ENCODE peak calls at places on chromosomes 2 and 18, in eight cellular contexts. E is fibroblast of lung, H is OCI-LY7, U is GM23248, X is mammary epithelial cell, Q is IMR-90, Z is GM12878, K is K562. O is an unnamed sample.

GRCh38 chr2:191638079-191638801 is 39.7 kb upstream of the NABP1 start:
- DNase-seq in E (peak), H (no peak), U (no peak), Q (no peak), K (peak), X (no peak), Z (no peak), O (no peak)

GRCh38 chr18:31965331-31965970 is 22.5 kb upstream of the TRAPPC8 start:
- DNase-seq in X (no peak), U (no peak), Z (no peak), E (no peak), K (no peak), H (no peak), Q (no peak), O (no peak)

GRCh38 chr2:231545105-231545902 is 15.1 kb upstream of the NMUR1 start:
- DNase-seq in K (peak), Q (peak), X (peak), E (peak), Z (peak), U (no peak), H (peak), O (no peak)

GRCh38 chr2:202018950-202019349 is 14.7 kb upstream of the FZD7 start:
- DNase-seq in E (no peak), Q (peak), K (no peak), H (no peak), U (no peak), Z (no peak), X (no peak), O (no peak)

GRCh38 chr2:17300141-17300540 is 218.1 kb downstream of the RAD51AP2 start:
- DNase-seq in K (no peak), Z (no peak), X (peak), Q (peak), E (peak), U (peak), H (no peak), O (peak)

GRCh38 chr2:136013962-136014361 is 28.5 kb upstream of the DARS1 start:
- DNase-seq in Z (no peak), E (no peak), K (no peak), U (no peak), H (no peak), Q (no peak), X (no peak), O (no peak)

GRCh38 chr2:162234620-162235462 is 8.4 kb downstream of the FAP start:
- DNase-seq in U (no peak), K (no peak), H (no peak), E (no peak), Q (no peak), X (no peak), Z (no peak), O (no peak)

GRCh38 chr2:47083886-47084682 is 71.0 kb downstream of the STPG4 start:
- DNase-seq in K (no peak), H (no peak), Z (no peak), E (no peak), U (no peak), X (no peak), Q (no peak), O (no peak)

GRCh38 chr2:20471148-20471547 is 24.3 kb downstream of the RHOB start:
- DNase-seq in E (no peak), Q (no peak), Z (no peak), K (no peak), H (no peak), X (no peak), U (no peak), O (no peak)

GRCh38 chr18:43279015-43279758 is 1.9 kb upstream of the SYT4 start:
- DNase-seq in Z (no peak), U (peak), E (peak), K (no peak), Q (no peak), H (peak), X (peak), O (no peak)

GRCh38 chr2:183026424-183026823 is 11.8 kb downstream of the NCKAP1 start:
- DNase-seq in U (no peak), E (no peak), H (no peak), K (no peak), Q (no peak), X (no peak), Z (no peak), O (no peak)

GRCh38 chr2:105307550-105307949 is 22.0 kb downstream of the TGFBRAP1 start:
- DNase-seq in X (no peak), E (no peak), Z (no peak), Q (no peak), K (no peak), U (no peak), H (no peak), O (no peak)

GRCh38 chr18:72419914-72420313 is 124.2 kb downstream of the CBLN2 start:
- DNase-seq in Z (no peak), Q (no peak), E (peak), K (no peak), H (no peak), U (no peak), X (no peak), O (no peak)

GRCh38 chr2:149180226-149180875 is 141.9 kb downstream of the LYPD6B start:
- DNase-seq in X (no peak), E (no peak), Q (no peak), Z (no peak), H (no peak), U (peak), K (no peak), O (no peak)

GRCh38 chr2:46481541-46482193 is 2.3 kb downstream of the TMEM247 start:
- DNase-seq in Z (no peak), E (peak), X (peak), Q (peak), U (peak), H (no peak), K (no peak), O (no peak)

GRCh38 chr2:240998706-240999000 is 235 bp downstream of the SNED1 start:
- DNase-seq in Q (no peak), X (no peak), Z (no peak), E (no peak), K (no peak), U (no peak), H (no peak), O (no peak)

GRCh38 chr2:2613279-2614199 is 282.5 kb upstream of the MYT1L start:
- DNase-seq in H (peak), E (peak), Q (peak), Z (peak), K (peak), U (peak), X (peak), O (peak)
- H2AFZ ChIP-seq in H (peak), E (peak), Q (peak), Z (peak), K (peak), U (peak), X (peak), O (peak)

GRCh38 chr2:150327546-150328495 is 159.6 kb downstream of the RND3 start:
- DNase-seq in E (no peak), X (no peak), Q (no peak), U (no peak), K (no peak), Z (no peak), H (no peak), O (no peak)
- H2AFZ ChIP-seq in E (no peak), X (no peak), Q (no peak), U (peak), K (no peak), Z (no peak), H (no peak), O (no peak)

DNA sequence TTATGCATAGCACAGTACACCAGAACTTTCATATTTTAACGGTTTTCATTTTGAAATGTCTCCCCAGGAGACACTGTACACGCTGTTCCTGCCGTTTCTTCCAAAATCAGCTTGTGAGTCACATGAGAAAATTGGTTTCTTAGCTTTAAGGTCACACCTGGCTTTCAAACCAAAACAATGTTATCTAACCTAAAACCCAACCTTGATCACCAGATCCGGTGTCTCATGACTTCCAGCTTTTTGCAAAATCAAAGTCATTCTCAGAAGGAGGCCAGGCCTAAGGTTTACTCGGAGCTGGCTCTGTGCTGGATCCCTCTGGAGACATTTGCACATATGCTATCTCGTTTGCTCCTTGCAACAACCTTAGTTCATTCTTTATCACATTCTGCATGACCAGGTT is 105.3 kb downstream of the RNF144A start:
- DNase-seq in H (no peak), K (no peak), Z (no peak), U (no peak), E (peak), X (no peak), Q (no peak), O (no peak)
- H2AFZ ChIP-seq in H (no peak), K (no peak), Z (no peak), U (no peak), E (no peak), X (no peak), Q (no peak), O (no peak)

DNA sequence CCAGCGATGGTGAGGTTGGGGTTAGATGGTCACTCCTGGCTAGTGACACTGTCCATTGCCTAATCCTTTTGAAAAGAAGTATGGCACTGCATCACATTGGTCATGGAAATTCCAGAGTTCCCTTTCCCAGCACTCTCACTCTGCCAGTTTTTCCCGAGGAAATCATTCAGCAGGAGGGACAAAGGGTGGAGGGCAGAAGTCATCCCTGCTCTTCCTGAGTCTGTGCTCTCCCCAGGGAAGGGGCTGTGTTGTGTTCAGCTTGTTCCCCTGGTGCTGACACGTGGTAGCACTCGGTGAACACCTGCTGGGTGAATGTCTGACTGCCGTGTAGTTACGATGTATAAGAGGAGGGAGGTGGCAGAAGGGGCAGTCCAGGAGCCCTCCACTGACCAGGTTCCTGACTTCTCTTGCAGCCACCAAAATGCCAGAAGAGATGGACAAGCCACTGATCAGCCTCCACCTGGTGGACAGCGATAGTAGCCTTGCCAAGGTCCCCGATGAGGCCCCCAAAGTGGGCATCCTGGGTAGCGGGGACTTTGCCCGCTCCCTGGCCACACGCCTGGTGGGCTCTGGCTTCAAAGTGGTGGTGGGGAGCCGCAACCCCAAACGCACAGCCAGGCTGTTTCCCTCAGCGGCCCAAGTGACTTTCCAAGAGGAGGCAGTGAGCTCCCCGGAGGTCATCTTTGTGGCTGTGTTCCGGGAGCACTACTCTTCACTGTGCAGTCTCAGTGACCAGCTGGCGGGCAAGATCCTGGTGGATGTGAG is 21.6 kb downstream of the STEAP3 start:
- DNase-seq in H (no peak), Q (no peak), X (no peak), K (no peak), U (no peak), E (no peak), Z (no peak), O (no peak)
- H2AFZ ChIP-seq in H (no peak), Q (no peak), X (no peak), K (no peak), U (no peak), E (no peak), Z (no peak), O (no peak)

O was measured in keratinocyte.